ENCODE peak calls at places on chromosomes 7 and 10, in five cellular contexts. L is hepatocyte, W is OCI-LY7, A is GM23248, Z is HCT116. X is an unnamed sample. For H3K9me2, the result is how much of the 10 kb centered on the place peaks cover.

GRCh38 chr10:60801538-60801937 is 23.3 kb downstream of the CDK1 start:
- DNase-seq in A (no peak), W (no peak), Z (no peak), L (no peak), X (no peak)

GRCh38 chr7:48876087-48876486 is 48.3 kb upstream of the CDC14C start:
- DNase-seq in A (no peak), L (no peak), Z (no peak), W (peak), X (peak)

GRCh38 chr10:124705021-124705740 is 39.0 kb downstream of the FAM53B start:
- DNase-seq in A (no peak), W (peak), Z (no peak), L (no peak), X (no peak)

GRCh38 chr7:30521532-30521931 is 16.9 kb upstream of the GGCT start:
- DNase-seq in L (peak), A (peak), Z (no peak), W (no peak), X (no peak)

GRCh38 chr7:127900735-127901685 is 130.2 kb downstream of the LRRC4 start:
- DNase-seq in W (no peak), A (no peak), L (no peak), Z (no peak), X (peak)

GRCh38 chr10:97454330-97455036 is 8.5 kb downstream of the ZDHHC16 start:
- DNase-seq in W (no peak), Z (no peak), L (peak), A (peak), X (no peak)

GRCh38 chr10:129952771-129953489 is 11.1 kb downstream of the EBF3 start:
- DNase-seq in L (no peak), A (no peak), Z (no peak), W (no peak), X (no peak)

GRCh38 chr7:105849122-105849855 is 27.1 kb downstream of the ATXN7L1 start:
- DNase-seq in Z (no peak), L (no peak), A (peak), W (no peak), X (no peak)

GRCh38 chr10:96765406-96766240 is 45.3 kb upstream of the PIK3AP1 start:
- DNase-seq in L (peak), W (peak), Z (peak), A (peak), X (peak)

GRCh38 chr7:157684596-157685429 is 348.0 kb downstream of the DNAJB6 start:
- DNase-seq in A (no peak), L (no peak), W (no peak), Z (no peak), X (no peak)

GRCh38 chr10:128263891-128264688 is 137.9 kb upstream of the MKI67 start:
- DNase-seq in W (peak), A (peak), L (peak), Z (peak), X (peak)

GRCh38 chr10:16737420-16737819 is 79.8 kb downstream of the RSU1 start:
- DNase-seq in L (no peak), Z (no peak), A (no peak), W (no peak), X (no peak)

GRCh38 chr7:24825931-24826661 is 68.8 kb upstream of the GSDME start:
- DNase-seq in W (no peak), A (peak), Z (peak), L (peak), X (no peak)

GRCh38 chr10:3482200-3482993 is 302.6 kb downstream of the KLF6 start:
- DNase-seq in A (peak), Z (peak), L (peak), W (peak), X (peak)

GRCh38 chr10:98858525-98858924 is 377.1 kb downstream of the HPSE2 start:
- DNase-seq in A (no peak), L (no peak), W (no peak), Z (peak), X (peak)

GRCh38 chr7:131897016-131897789 is 340.8 kb upstream of the PODXL start:
- DNase-seq in L (no peak), A (peak), W (no peak), Z (peak), X (no peak)
- H3K9me2 ChIP-seq in L (under half), A (under half), W (under half), Z (under half), X (under half)

DNA sequence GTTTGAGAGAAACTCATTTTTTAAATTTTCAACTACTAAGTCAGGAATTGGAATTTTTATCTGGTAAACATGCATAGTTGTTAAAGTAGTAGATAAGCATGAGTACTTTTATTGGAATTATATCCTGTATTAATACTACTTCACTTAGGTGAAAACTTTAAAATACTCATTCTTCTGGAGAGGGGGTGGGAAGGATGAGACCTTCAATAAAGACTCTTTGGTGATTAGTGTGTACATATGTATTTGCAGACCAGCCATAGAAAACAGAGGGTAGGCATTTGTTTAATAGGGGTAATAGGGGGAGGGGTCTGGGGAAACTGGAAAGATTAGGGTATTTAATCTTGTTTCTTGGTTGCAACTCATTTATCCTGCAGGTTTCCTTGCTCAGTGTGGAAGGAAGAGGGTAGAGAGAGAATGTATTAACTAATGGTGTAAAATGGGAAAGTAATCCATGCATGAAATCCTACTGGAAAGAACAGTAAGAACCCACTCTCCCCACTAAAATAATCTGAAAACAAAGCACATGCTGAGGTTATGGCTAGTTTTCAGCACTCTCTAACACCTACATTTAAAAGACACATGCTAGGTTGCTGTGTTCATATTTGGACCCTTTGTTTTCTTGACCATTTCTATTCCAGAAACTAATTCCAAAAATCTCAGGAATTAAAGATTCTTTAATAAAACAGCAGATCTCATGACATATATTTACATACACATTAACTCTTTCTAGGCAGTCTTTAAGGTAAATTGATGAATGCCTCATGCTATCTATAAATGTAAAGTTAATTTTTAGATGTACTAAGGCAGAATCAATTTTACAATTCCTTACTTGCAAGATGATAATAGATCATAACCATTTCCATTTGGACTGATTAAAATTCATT is 6.2 kb upstream of the IGF2BP3 start:
- DNase-seq in L (no peak), A (no peak), W (no peak), Z (no peak), X (no peak)
- H3K4me2 ChIP-seq in L (peak), A (no peak), W (peak), Z (no peak), X (no peak)

GRCh38 chr10:131872011-131872836 is 28.6 kb upstream of the PPP2R2D start:
- DNase-seq in Z (no peak), W (no peak), L (no peak), A (no peak), X (no peak)
- H3K9me2 ChIP-seq in Z (under half), W (under half), L (under half), A (under half), X (under half)

GRCh38 chr7:4690953-4691856 is 9.1 kb downstream of the FOXK1 start:
- DNase-seq in W (no peak), Z (no peak), A (peak), L (no peak), X (no peak)
- H3K4me2 ChIP-seq in W (no peak), Z (no peak), A (peak), L (no peak), X (no peak)

GRCh38 chr7:131896189-131896855 is 339.9 kb upstream of the PODXL start:
- DNase-seq in Z (no peak), W (no peak), L (no peak), A (no peak), X (no peak)

GRCh38 chr7:131899271-131900030 is 343.0 kb upstream of the PODXL start:
- DNase-seq in A (peak), L (no peak), Z (no peak), W (no peak), X (no peak)

GRCh38 chr7:131897790-131898165 is 341.4 kb upstream of the PODXL start:
- DNase-seq in L (no peak), W (no peak), Z (no peak), A (no peak), X (no peak)

GRCh38 chr7:131900785-131901287 is 344.4 kb upstream of the PODXL start:
- DNase-seq in A (no peak), Z (no peak), W (no peak), L (no peak), X (no peak)

GRCh38 chr7:131898418-131898817 is 342.0 kb upstream of the PODXL start:
- DNase-seq in L (no peak), W (no peak), Z (no peak), A (peak), X (no peak)
- H3K9me2 ChIP-seq in L (under half), W (under half), Z (under half), A (under half), X (under half)

X was measured in Karpas-422.